ENCODE peak calls at places on chromosomes 6 and 20, in six cellular contexts. X is HEK293T; G is CD8-positive, alpha-beta memory T cell; B is HuH-7.5; Z is aorta; Y is IMR-90. N is an unnamed sample.

GRCh38 chr6:90294614-90294988 is 2.0 kb downstream of the BACH2 start:
- DNase-seq in X (peak; percentile 29), G (no peak), B (no peak), Z (no peak), Y (no peak), N (peak; percentile 19)

GRCh38 chr20:12112665-12113064 is 195.0 kb downstream of the BTBD3 start:
- DNase-seq in X (no peak), G (no peak), B (no peak), Z (no peak), Y (no peak), N (no peak)

GRCh38 chr20:16518068-16518783 is 55.0 kb downstream of the KIF16B start:
- DNase-seq in X (peak; percentile 67), G (no peak), B (peak; percentile 52), Z (no peak), Y (peak; percentile 42), N (no peak)

GRCh38 chr6:28751514-28751913 is 172.3 kb downstream of the TRIM27 start:
- DNase-seq in X (no peak), G (no peak), B (no peak), Z (no peak), Y (no peak), N (no peak)

GRCh38 chr6:3001773-3002293 is 2.1 kb downstream of the NQO2 start:
- DNase-seq in X (peak; percentile 61), G (no peak), B (peak; percentile 44), Z (no peak), Y (peak; percentile 77), N (no peak)

GRCh38 chr6:34235605-34236422 is 859 bp upstream of the HMGA1 start:
- DNase-seq in X (no peak), G (peak; percentile 60), B (no peak), Z (peak; percentile 72), Y (peak; percentile 92), N (peak; percentile 62)

GRCh38 chr20:36988494-36988966 is 37.0 kb upstream of the SAMHD1 start:
- DNase-seq in X (no peak), G (no peak), B (no peak), Z (no peak), Y (peak; percentile 58), N (no peak)

GRCh38 chr20:278607-279571 is 11.7 kb downstream of the C20orf96 start:
- DNase-seq in X (no peak), G (no peak), B (no peak), Z (no peak), Y (no peak), N (no peak)

GRCh38 chr20:51490635-51491034 is 51.9 kb downstream of the NFATC2 start:
- DNase-seq in X (no peak), G (no peak), B (no peak), Z (no peak), Y (no peak), N (no peak)

GRCh38 chr20:58111340-58112016 is 117.0 kb downstream of the ANKRD60 start:
- DNase-seq in X (no peak), G (no peak), B (no peak), Z (no peak), Y (no peak), N (no peak)

GRCh38 chr6:112308476-112308875 is 38.7 kb upstream of the RFPL4B start:
- DNase-seq in X (no peak), G (no peak), B (no peak), Z (no peak), Y (no peak), N (no peak)

GRCh38 chr20:31861346-31862156 is 8.8 kb downstream of the DUSP15 start:
- DNase-seq in X (peak; percentile 94), G (peak; percentile 63), B (peak; percentile 97), Z (no peak), Y (peak; percentile 36), N (peak; percentile 58)

GRCh38 chr6:126198581-126198980 is 141.3 kb upstream of the CENPW start:
- DNase-seq in X (no peak), G (no peak), B (no peak), Z (no peak), Y (no peak), N (no peak)

GRCh38 chr6:46325561-46326525 is 155.1 kb upstream of the ENPP5 start:
- DNase-seq in X (peak; percentile 56), G (no peak), B (no peak), Z (peak; percentile 48), Y (peak; percentile 28), N (peak; percentile 28)

GRCh38 chr20:61306935-61307475 is 54.9 kb downstream of the CDH4 start:
- DNase-seq in X (no peak), G (no peak), B (no peak), Z (no peak), Y (no peak), N (no peak)

GRCh38 chr6:33592595-33593413 is 12.7 kb upstream of the BAK1 start:
- DNase-seq in X (no peak), G (no peak), B (no peak), Z (no peak), Y (no peak), N (peak; percentile 83)

GRCh38 chr20:41076776-41077175 is 48.2 kb downstream of the TOP1 start:
- DNase-seq in X (no peak), G (no peak), B (no peak), Z (no peak), Y (no peak), N (no peak)

GRCh38 chr6:159002432-159003160 is 2.6 kb upstream of the RSPH3 start:
- DNase-seq in X (no peak), G (no peak), B (no peak), Z (no peak), Y (peak; percentile 61), N (no peak)

GRCh38 chr6:13294499-13295069 is 33.8 kb downstream of the TBC1D7 start:
- DNase-seq in X (no peak), G (no peak), B (no peak), Z (no peak), Y (no peak), N (no peak)

GRCh38 chr6:34324738-34325444 is 67.6 kb downstream of the NUDT3 start:
- DNase-seq in X (peak; percentile 60), G (no peak), B (no peak), Z (peak; percentile 59), Y (peak; percentile 57), N (no peak)

GRCh38 chr6:73285674-73286283 is 22.8 kb upstream of the KHDC1 start:
- DNase-seq in X (peak; percentile 44), G (no peak), B (no peak), Z (no peak), Y (peak; percentile 76), N (no peak)

N was measured in left colon.